ENCODE peak calls at places on chromosomes 6 and 20, in six cellular contexts. G, L, X, B, M and R are unnamed samples.

GRCh38 chr6:167746377-167747151 is 80.1 kb upstream of the AFDN start:
- DNase-seq in L (no peak), X (no peak), G (no peak), M (no peak), B (no peak), R (no peak)

GRCh38 chr6:159106627-159107241 is 61.9 kb upstream of the TAGAP start:
- DNase-seq in X (peak), B (peak), L (peak), M (peak), G (peak), R (peak)

GRCh38 chr20:1803216-1804128 is 91.7 kb upstream of the SIRPA start:
- DNase-seq in B (no peak), X (no peak), M (peak), L (peak), G (no peak), R (no peak)

GRCh38 chr20:16011061-16011460 is 562.2 kb downstream of the KIF16B start:
- DNase-seq in B (no peak), G (no peak), X (no peak), L (no peak), M (no peak), R (no peak)

GRCh38 chr6:157520986-157521664 is 140.1 kb downstream of the ZDHHC14 start:
- DNase-seq in B (no peak), X (no peak), M (no peak), G (no peak), L (no peak), R (no peak)

GRCh38 chr6:130517444-130517931 is 151.7 kb downstream of the TMEM200A start:
- DNase-seq in L (no peak), M (no peak), G (no peak), B (peak), X (no peak), R (no peak)

GRCh38 chr20:20466341-20466879 is 98.5 kb downstream of the INSM1 start:
- DNase-seq in X (no peak), M (peak), L (peak), B (no peak), G (peak), R (no peak)

GRCh38 chr6:34460796-34461507 is 4.9 kb upstream of the PACSIN1 start:
- DNase-seq in G (no peak), X (no peak), M (no peak), L (no peak), B (no peak), R (no peak)

GRCh38 chr6:7051780-7052440 is 55.9 kb upstream of the RREB1 start:
- DNase-seq in G (no peak), L (no peak), B (peak), X (peak), M (no peak), R (peak)

GRCh38 chr6:146111864-146112263 is 83.0 kb downstream of the GRM1 start:
- DNase-seq in B (no peak), M (no peak), L (no peak), G (no peak), X (no peak), R (no peak)

GRCh38 chr6:136927313-136927712 is 5.2 kb downstream of the SLC35D3 start:
- DNase-seq in L (no peak), G (no peak), M (no peak), X (no peak), B (no peak), R (peak)

GRCh38 chr6:46296586-46296985 is 125.8 kb upstream of the ENPP5 start:
- DNase-seq in G (peak), M (no peak), X (no peak), L (no peak), B (no peak), R (no peak)

GRCh38 chr6:160004018-160004417 is 35.1 kb downstream of the IGF2R start:
- DNase-seq in G (no peak), B (no peak), X (no peak), M (no peak), L (no peak), R (no peak)

GRCh38 chr6:159893064-159893463 is 2.3 kb downstream of the MAS1 start:
- DNase-seq in L (no peak), X (no peak), G (no peak), M (no peak), B (no peak), R (no peak)

DNA sequence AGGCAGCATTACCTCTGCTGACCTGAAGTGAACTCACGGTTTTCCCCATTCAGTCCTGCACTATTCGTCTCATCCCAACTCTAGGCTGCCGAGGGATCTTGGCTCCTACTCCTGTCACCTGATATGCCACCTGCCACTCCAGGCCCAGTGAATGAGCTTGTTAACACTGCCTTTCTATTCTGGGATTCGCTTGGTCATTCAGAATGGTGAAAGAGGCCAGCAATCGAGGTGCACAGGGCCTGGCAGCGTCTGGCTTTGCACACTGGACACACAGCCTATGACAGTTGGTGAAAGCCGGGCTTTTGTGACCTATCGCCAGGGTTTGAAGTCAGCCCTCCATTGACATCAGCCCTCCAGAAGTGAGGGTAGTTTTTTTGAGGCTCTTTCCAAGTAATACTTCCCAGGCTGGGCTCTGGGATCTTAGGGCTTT is 59.3 kb upstream of the MYL9 start:
- DNase-seq in X (no peak), B (no peak), L (no peak), M (no peak), G (no peak), R (no peak)
- H3K4me3 ChIP-seq in X (no peak), B (no peak), L (no peak), M (no peak), G (no peak), R (no peak)

GRCh38 chr6:33007831-33008395 is 1.5 kb downstream of the HLA-DOA start:
- DNase-seq in L (no peak), G (no peak), M (no peak), B (no peak), X (no peak), R (no peak)
- H3K4me3 ChIP-seq in L (no peak), G (no peak), M (no peak), B (no peak), X (no peak), R (no peak)

GRCh38 chr6:3357669-3358068 is 98.9 kb downstream of the PSMG4 start:
- DNase-seq in X (no peak), B (no peak), L (no peak), M (no peak), G (no peak), R (no peak)

GRCh38 chr6:3355358-3356055 is 96.8 kb downstream of the PSMG4 start:
- DNase-seq in X (peak), M (peak), L (no peak), B (peak), G (no peak), R (peak)

GRCh38 chr6:3358413-3359090 is 98.3 kb downstream of the SLC22A23 start:
- DNase-seq in M (no peak), X (no peak), L (no peak), B (no peak), G (no peak), R (no peak)

GRCh38 chr6:3356056-3356823 is 97.5 kb downstream of the PSMG4 start:
- DNase-seq in G (no peak), L (peak), M (peak), B (peak), X (peak), R (peak)

DNA sequence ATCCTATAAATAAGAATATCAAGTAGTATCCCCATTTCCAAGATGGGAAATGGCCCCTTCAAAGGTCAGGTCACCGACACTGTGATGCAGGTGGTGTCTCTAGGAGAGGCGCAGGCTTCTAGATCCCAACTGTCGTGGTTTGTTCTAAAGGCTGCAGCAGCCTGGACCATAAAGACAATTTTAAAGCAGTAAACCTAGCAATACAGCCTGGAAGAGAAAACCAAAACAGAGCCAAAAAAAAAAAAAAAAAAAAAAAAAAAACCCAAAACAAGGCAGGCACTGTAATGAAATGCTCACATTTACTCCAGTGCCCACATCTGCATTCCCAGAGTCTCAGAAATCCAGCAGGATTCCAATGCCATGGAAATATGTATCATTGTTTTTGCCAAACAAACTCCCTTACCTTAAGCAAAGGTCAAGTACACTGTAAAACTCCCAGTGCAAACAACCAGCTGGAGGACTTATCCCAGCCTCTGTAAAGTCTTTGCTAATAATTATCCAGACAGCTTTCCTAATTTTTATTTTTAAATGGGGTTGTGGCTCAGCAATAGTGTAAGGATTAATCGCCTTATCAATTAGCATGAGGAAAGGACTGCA is 98.2 kb downstream of the PSMG4 start:
- DNase-seq in B (no peak), L (peak), M (no peak), X (no peak), G (no peak), R (no peak)
- H3K4me3 ChIP-seq in B (peak), L (no peak), M (no peak), X (no peak), G (no peak), R (no peak)

GRCh38 chr6:79513111-79513510 is 24.1 kb downstream of the LCA5 start:
- DNase-seq in M (no peak), X (no peak), G (no peak), L (no peak), B (no peak), R (no peak)
- H3K4me3 ChIP-seq in M (no peak), X (no peak), G (no peak), L (no peak), B (no peak), R (no peak)

DNA sequence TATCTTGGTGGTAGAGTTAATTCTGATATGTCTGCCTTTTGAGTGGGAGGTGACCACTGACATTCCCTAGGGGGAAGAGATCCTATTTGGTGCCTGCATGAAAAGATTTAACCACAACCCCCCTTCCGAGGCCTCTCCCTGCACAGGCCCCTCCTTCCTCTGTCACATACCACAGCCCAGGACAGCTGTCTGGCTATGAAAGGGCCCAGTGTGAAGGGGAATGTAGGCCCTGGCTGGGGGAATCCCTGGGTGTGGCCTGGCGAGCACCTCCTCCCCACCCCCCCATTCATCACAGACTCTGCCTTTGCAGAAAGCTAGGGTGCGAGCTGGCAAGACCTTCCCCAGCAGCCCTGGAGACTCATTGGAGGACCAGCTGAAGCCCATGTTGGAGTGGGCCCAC is 27.4 kb upstream of the MAPRE1 start:
- DNase-seq in L (no peak), M (no peak), B (no peak), G (no peak), X (no peak), R (peak)
- H3K4me3 ChIP-seq in L (no peak), M (no peak), B (no peak), G (no peak), X (no peak), R (no peak)

GRCh38 chr6:119344306-119344705 is 5.3 kb downstream of the MAN1A1 start:
- DNase-seq in M (no peak), L (no peak), X (no peak), G (no peak), B (no peak), R (no peak)
- H3K4me3 ChIP-seq in M (no peak), L (no peak), X (no peak), G (no peak), B (no peak), R (no peak)

GRCh38 chr6:4403828-4404227 is 268.5 kb upstream of the ECI2 start:
- DNase-seq in M (no peak), X (no peak), B (no peak), L (no peak), G (no peak), R (no peak)
- H3K4me3 ChIP-seq in M (no peak), X (no peak), B (no peak), L (no peak), G (no peak), R (no peak)

GRCh38 chr20:38833857-38834164 is 28.3 kb downstream of the PPP1R16B start:
- DNase-seq in B (no peak), M (no peak), L (no peak), X (no peak), G (no peak), R (peak)
- H3K4me3 ChIP-seq in B (no peak), M (no peak), L (no peak), X (no peak), G (no peak), R (peak)